ENCODE peak calls at places on chromosome 15, in seven cellular contexts. I is IMR-90, B is HepG2, Q is A549, H is H1, V is GM12878, C is SK-N-SH. N is an unnamed sample.
A peak's percentile ranks its signal among the peaks of the same experiment; 100 is the strongest.

GRCh38 chr15:29093696-29094343 is 175.8 kb downstream of the NSMCE3 start:
- DNase-seq in H (no peak), C (no peak), I (no peak), Q (no peak), B (no peak), V (no peak), N (no peak)

GRCh38 chr15:71888797-71889196 is 78.4 kb downstream of the NR2E3 start:
- DNase-seq in C (no peak), I (no peak), B (no peak), H (no peak), Q (no peak), V (peak; percentile 56), N (no peak)

GRCh38 chr15:63805993-63806980 is 27.5 kb downstream of the HERC1 start:
- DNase-seq in C (no peak), H (no peak), Q (no peak), I (peak; percentile 11), V (no peak), B (no peak), N (no peak)

GRCh38 chr15:83837946-83838571 is 184.1 kb downstream of the ADAMTSL3 start:
- DNase-seq in H (peak; percentile 36), C (peak; percentile 55), B (peak; percentile 5), I (peak; percentile 14), V (no peak), Q (peak; percentile 67), N (peak; percentile 51)

GRCh38 chr15:57718309-57718708 is 11.8 kb downstream of the POLR2M start:
- DNase-seq in Q (no peak), C (no peak), V (no peak), H (no peak), B (no peak), I (no peak), N (no peak)

GRCh38 chr15:100663550-100664335 is 61.4 kb downstream of the ASB7 start:
- DNase-seq in H (no peak), I (peak; percentile 15), C (no peak), V (no peak), B (no peak), Q (no peak), N (no peak)

GRCh38 chr15:28861031-28861534 is 12.6 kb upstream of the GOLGA6L7 start:
- DNase-seq in Q (no peak), I (peak; percentile 8), H (no peak), B (no peak), C (no peak), V (no peak), N (no peak)

GRCh38 chr15:58404722-58405121 is 27.1 kb upstream of the LIPC start:
- DNase-seq in V (no peak), Q (no peak), I (no peak), H (no peak), C (no peak), B (no peak), N (no peak)

GRCh38 chr15:87758739-87759457 is 497.6 kb downstream of the NTRK3 start:
- DNase-seq in V (no peak), C (no peak), B (no peak), I (no peak), Q (no peak), H (no peak), N (no peak)

GRCh38 chr15:64092075-64092820 is 1.4 kb downstream of the CIAO2A start:
- DNase-seq in H (no peak), B (peak; percentile 50), I (no peak), Q (peak; percentile 44), V (no peak), C (no peak), N (no peak)

GRCh38 chr15:31271706-31272557 is 54.7 kb upstream of the KLF13 start:
- DNase-seq in B (no peak), C (peak; percentile 12), Q (no peak), H (no peak), V (no peak), I (no peak), N (no peak)

GRCh38 chr15:84901540-84901939 is 17.1 kb downstream of the SLC28A1 start:
- DNase-seq in B (no peak), V (no peak), C (no peak), Q (no peak), I (no peak), H (no peak), N (no peak)

GRCh38 chr15:87145686-87146085 is 1066.0 kb downstream of the AGBL1 start:
- DNase-seq in C (no peak), V (no peak), Q (no peak), B (no peak), I (no peak), H (no peak), N (no peak)

GRCh38 chr15:50506121-50506520 is 40.3 kb downstream of the USP50 start:
- DNase-seq in H (no peak), Q (no peak), B (peak; percentile 7), V (no peak), C (no peak), I (no peak), N (no peak)

GRCh38 chr15:35519536-35520149 is 26.3 kb downstream of the DPH6 start:
- DNase-seq in C (peak; percentile 11), B (peak; percentile 45), V (peak; percentile 19), H (no peak), I (peak; percentile 64), Q (peak; percentile 32), N (peak; percentile 28)

GRCh38 chr15:45372032-45372995 is 6.0 kb downstream of the GATM start:
- DNase-seq in B (no peak), C (no peak), V (no peak), Q (no peak), I (no peak), H (no peak), N (no peak)

GRCh38 chr15:24878153-24878552 is 76.6 kb upstream of the SNRPN start:
- DNase-seq in H (no peak), C (peak; percentile 57), Q (no peak), B (peak; percentile 38), I (peak; percentile 61), V (no peak), N (no peak)

GRCh38 chr15:91520848-91521247 is 332.7 kb upstream of the SLCO3A1 start:
- DNase-seq in C (no peak), I (peak; percentile 86), V (no peak), H (no peak), Q (no peak), B (no peak), N (no peak)

GRCh38 chr15:85314653-85315052 is 65.8 kb upstream of the AKAP13 start:
- DNase-seq in B (no peak), I (peak; percentile 73), Q (no peak), H (no peak), C (no peak), V (no peak), N (no peak)

GRCh38 chr15:77479015-77479414 is 58.3 kb downstream of the HMG20A start:
- DNase-seq in B (no peak), C (no peak), Q (no peak), I (no peak), H (no peak), V (no peak), N (no peak)
- TF ChIP-seq RAD21 in B (no peak), C (no peak), Q (no peak), I (no peak), H (no peak), V (no peak), N (no peak)

DNA sequence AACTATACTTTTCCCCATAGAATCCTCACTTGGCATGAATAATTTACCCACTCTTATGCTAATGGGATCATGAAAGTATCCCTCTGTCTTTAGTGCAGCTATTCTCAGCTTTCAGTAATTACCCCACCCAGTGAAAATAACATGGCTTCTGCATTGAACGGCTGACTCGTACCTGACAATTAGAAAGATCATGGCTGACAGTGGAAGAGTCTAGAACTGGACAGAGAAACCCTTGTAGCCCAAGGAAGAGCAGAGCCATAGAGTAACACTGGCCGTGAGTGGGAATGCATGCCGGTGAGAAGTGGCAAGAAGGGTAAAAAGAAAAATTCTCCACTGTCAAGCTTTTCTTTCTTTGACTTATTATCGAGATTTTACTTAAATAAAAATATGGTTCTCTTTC is 22.3 kb downstream of the MEIS2 start:
- DNase-seq in I (no peak), Q (no peak), H (no peak), B (no peak), V (no peak), C (no peak), N (no peak)
- H3K4me1 ChIP-seq in I (peaks cover 8% of the 10 kb centered on the region), Q (no peaks in the 10 kb centered on the region), H (no peaks in the 10 kb centered on the region), B (no peaks in the 10 kb centered on the region), V (peaks cover 5% of the 10 kb centered on the region), C (peaks cover 26% of the 10 kb centered on the region), N (no peaks in the 10 kb centered on the region)

DNA sequence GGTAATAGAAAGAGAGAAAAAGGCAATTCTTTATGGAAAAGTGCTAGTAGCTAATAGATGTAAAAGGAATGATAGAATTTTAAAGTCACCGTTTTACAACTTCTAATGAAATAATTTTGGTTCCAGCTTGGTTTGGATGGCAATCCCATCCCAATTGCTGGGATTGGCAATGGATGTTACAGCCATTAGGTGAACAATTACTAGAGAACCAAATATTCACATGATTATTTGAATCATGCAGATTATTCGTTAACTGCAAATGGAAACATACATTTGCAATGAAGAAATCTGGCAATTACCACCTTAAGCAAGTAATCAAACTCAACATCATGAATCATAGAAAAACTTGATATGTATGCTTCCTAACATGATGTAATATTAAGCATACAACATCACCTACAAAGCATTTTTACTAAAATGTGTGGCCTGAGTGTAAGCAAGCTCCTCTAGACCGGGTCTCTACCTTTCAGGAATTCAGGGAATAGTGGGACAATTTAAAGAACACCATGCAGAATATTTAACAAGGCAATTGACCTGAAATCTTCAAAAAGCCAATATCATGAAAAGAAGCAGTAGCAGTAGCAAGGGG is 26.2 kb upstream of the ANP32A start:
- DNase-seq in C (no peak), I (no peak), V (no peak), H (no peak), Q (no peak), B (no peak), N (no peak)
- TF ChIP-seq RAD21 in C (no peak), I (no peak), V (no peak), H (no peak), Q (no peak), B (no peak), N (no peak)

GRCh38 chr15:77064118-77064517 is 6.8 kb downstream of the TSPAN3 start:
- DNase-seq in C (no peak), V (no peak), Q (no peak), B (no peak), H (no peak), I (no peak), N (no peak)
- H3K4me1 ChIP-seq in C (peaks cover 52% of the 10 kb centered on the region), V (peaks cover 27% of the 10 kb centered on the region), Q (peaks cover 67% of the 10 kb centered on the region), B (peaks cover 47% of the 10 kb centered on the region), H (no peaks in the 10 kb centered on the region), I (peaks cover 15% of the 10 kb centered on the region), N (peaks cover 7% of the 10 kb centered on the region)

DNA sequence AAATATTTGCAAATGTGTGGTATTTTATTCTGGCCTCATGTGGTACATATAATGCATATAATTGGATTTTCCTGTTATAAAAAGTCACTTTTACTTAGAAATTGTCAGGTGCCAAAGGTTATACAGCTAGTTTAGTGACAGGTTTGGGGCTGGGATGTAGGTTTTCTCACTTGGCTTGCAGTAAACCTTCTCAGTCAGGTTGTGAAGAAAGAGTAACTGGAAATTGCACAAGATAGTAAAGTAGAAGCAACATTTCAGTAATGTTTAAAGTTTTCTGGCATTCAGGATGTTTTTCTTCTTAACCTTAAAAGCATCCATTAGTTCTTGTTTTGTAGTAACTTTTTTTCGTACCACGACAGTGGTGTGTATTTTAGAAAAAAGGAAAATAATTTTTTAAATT is 53.9 kb downstream of the MEF2A start:
- DNase-seq in I (peak; percentile 40), H (no peak), B (no peak), C (no peak), Q (no peak), V (no peak), N (no peak)
- TF ChIP-seq RAD21 in I (no peak), H (no peak), B (no peak), C (no peak), Q (no peak), V (no peak), N (no peak)

GRCh38 chr15:75073197-75073596 is 49.8 kb downstream of the PPCDC start:
- DNase-seq in I (no peak), B (no peak), Q (no peak), C (no peak), V (no peak), H (no peak), N (no peak)
- H3K4me1 ChIP-seq in I (no peaks in the 10 kb centered on the region), B (peaks cover 42% of the 10 kb centered on the region), Q (no peaks in the 10 kb centered on the region), C (no peaks in the 10 kb centered on the region), V (peaks cover 32% of the 10 kb centered on the region), H (no peaks in the 10 kb centered on the region), N (peaks cover 4% of the 10 kb centered on the region)

N was measured in HCT116.